ENCODE peak calls at places on chromosomes 16 and 17, in five cellular contexts. S, L, R, A and N are unnamed samples. For H3K4me1, the result is how much of the 10 kb centered on the place peaks cover.

GRCh38 chr17:42670925-42671657 is 5.7 kb downstream of the PLEKHH3 start:
- DNase-seq in S (no peak), L (no peak), R (no peak), A (no peak), N (no peak)

GRCh38 chr16:70717065-70717464 is 31.2 kb upstream of the MTSS2 start:
- DNase-seq in S (no peak), L (no peak), R (no peak), A (no peak), N (no peak)

GRCh38 chr17:40952675-40953074 is 14.1 kb downstream of the KRT39 start:
- DNase-seq in S (peak), L (no peak), R (no peak), A (no peak), N (peak)

GRCh38 chr16:88566158-88566557 is 4.0 kb upstream of the ZC3H18 start:
- DNase-seq in S (peak), L (no peak), R (no peak), A (peak), N (no peak)

GRCh38 chr17:21166599-21167265 is 40.0 kb downstream of the DHRS7B start:
- DNase-seq in S (peak), L (no peak), R (no peak), A (no peak), N (no peak)

GRCh38 chr16:67663151-67663876 is 2.6 kb downstream of the PARD6A start:
- DNase-seq in S (no peak), L (no peak), R (no peak), A (peak), N (no peak)

GRCh38 chr17:35890774-35891155 is 10.6 kb upstream of the CCL5 start:
- DNase-seq in S (no peak), L (no peak), R (no peak), A (no peak), N (no peak)

GRCh38 chr17:61140386-61140785 is 259.3 kb upstream of the TBX2 start:
- DNase-seq in S (no peak), L (no peak), R (no peak), A (no peak), N (no peak)

GRCh38 chr16:2475413-2476344 is 752 bp downstream of the TBC1D24 start:
- DNase-seq in S (no peak), L (no peak), R (peak), A (no peak), N (no peak)

GRCh38 chr16:87219287-87219909 is 97.8 kb downstream of the C16orf95 start:
- DNase-seq in S (no peak), L (no peak), R (no peak), A (no peak), N (no peak)

GRCh38 chr17:5561736-5562135 is 22.6 kb downstream of the NLRP1 start:
- DNase-seq in S (no peak), L (no peak), R (no peak), A (no peak), N (no peak)

GRCh38 chr17:77388384-77389306 is 247.9 kb downstream of the SEC14L1 start:
- DNase-seq in S (peak), L (peak), R (no peak), A (no peak), N (no peak)

GRCh38 chr16:11356573-11357331 is 11.5 kb downstream of the RMI2 start:
- DNase-seq in S (no peak), L (peak), R (peak), A (no peak), N (no peak)

GRCh38 chr16:48284772-48285409 is 37.6 kb upstream of the ABCC11 start:
- DNase-seq in S (no peak), L (no peak), R (no peak), A (no peak), N (no peak)

GRCh38 chr16:35743101-35743692 is 2283.8 kb downstream of the TP53TG3F start:
- DNase-seq in S (no peak), L (no peak), R (no peak), A (no peak), N (no peak)

GRCh38 chr17:17816240-17816814 is 20.5 kb downstream of the SREBF1 start:
- DNase-seq in S (no peak), L (no peak), R (no peak), A (no peak), N (no peak)

GRCh38 chr17:36463916-36464764 is 22.3 kb upstream of the ZNHIT3 start:
- DNase-seq in S (peak), L (peak), R (peak), A (peak), N (peak)

GRCh38 chr16:476039-476438 is 50.6 kb downstream of the RAB11FIP3 start:
- DNase-seq in S (no peak), L (no peak), R (no peak), A (no peak), N (no peak)

GRCh38 chr17:40097931-40098845 is 2.2 kb downstream of the NR1D1 start:
- DNase-seq in S (no peak), L (peak), R (no peak), A (no peak), N (peak)

GRCh38 chr17:63024716-63025115 is 58.7 kb downstream of the TANC2 start:
- DNase-seq in S (peak), L (no peak), R (no peak), A (no peak), N (no peak)

GRCh38 chr16:56340416-56340815 is 84.9 kb downstream of the AMFR start:
- DNase-seq in S (no peak), L (no peak), R (no peak), A (no peak), N (no peak)

GRCh38 chr16:12141073-12141472 is 164.5 kb downstream of the SNX29 start:
- DNase-seq in S (peak), L (no peak), R (no peak), A (no peak), N (no peak)

GRCh38 chr16:83652898-83653297 is 154.9 kb upstream of the HSBP1 start:
- DNase-seq in S (no peak), L (no peak), R (no peak), A (no peak), N (no peak)
- H3K4me1 ChIP-seq in S (under half), L (under half), R (under half), A (under half), N (under half)

GRCh38 chr17:66964930-66965800 is 658 bp downstream of the CACNG4 start:
- DNase-seq in S (no peak), L (no peak), R (peak), A (no peak), N (no peak)
- TF ChIP-seq EZH2 in S (peak), L (peak), R (no peak), A (no peak), N (peak)

DNA sequence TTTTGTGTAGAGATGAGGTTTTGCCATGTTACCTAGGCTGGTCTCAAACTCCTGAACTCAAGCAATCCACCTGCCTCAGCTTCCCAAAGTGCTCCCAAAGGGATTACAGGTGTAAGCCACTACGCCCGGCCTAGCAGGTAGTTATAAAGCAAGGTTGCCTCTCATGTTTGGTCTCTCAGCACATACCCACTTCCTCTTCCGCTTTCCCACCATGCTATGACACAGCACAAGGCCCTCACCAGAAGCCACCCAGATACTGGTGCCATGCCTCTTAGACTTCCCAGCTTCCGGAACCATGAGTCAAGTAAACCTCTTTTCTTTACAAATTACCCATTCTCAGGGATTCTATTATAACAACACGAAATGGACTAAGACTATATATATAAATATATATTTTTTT is 143.6 kb downstream of the COPRS start:
- DNase-seq in S (no peak), L (no peak), R (no peak), A (no peak), N (no peak)
- H2AFZ ChIP-seq in S (no peak), L (no peak), R (no peak), A (no peak), N (no peak)

GRCh38 chr17:1576500-1576899 is 13.9 kb upstream of the PITPNA start:
- DNase-seq in S (no peak), L (no peak), R (no peak), A (no peak), N (no peak)
- H3K4me1 ChIP-seq in S (under half), L (half or more), R (under half), A (under half), N (under half)

GRCh38 chr16:73066321-73066926 is 18.5 kb upstream of the ZFHX3 start:
- DNase-seq in S (no peak), L (no peak), R (no peak), A (no peak), N (no peak)

GRCh38 chr16:73067671-73068545 is 20.0 kb upstream of the ZFHX3 start:
- DNase-seq in S (no peak), L (no peak), R (no peak), A (no peak), N (no peak)

GRCh38 chr16:73069581-73070262 is 21.8 kb upstream of the ZFHX3 start:
- DNase-seq in S (no peak), L (no peak), R (no peak), A (no peak), N (no peak)

GRCh38 chr16:73066927-73067670 is 19.2 kb upstream of the ZFHX3 start:
- DNase-seq in S (no peak), L (no peak), R (no peak), A (no peak), N (no peak)

DNA sequence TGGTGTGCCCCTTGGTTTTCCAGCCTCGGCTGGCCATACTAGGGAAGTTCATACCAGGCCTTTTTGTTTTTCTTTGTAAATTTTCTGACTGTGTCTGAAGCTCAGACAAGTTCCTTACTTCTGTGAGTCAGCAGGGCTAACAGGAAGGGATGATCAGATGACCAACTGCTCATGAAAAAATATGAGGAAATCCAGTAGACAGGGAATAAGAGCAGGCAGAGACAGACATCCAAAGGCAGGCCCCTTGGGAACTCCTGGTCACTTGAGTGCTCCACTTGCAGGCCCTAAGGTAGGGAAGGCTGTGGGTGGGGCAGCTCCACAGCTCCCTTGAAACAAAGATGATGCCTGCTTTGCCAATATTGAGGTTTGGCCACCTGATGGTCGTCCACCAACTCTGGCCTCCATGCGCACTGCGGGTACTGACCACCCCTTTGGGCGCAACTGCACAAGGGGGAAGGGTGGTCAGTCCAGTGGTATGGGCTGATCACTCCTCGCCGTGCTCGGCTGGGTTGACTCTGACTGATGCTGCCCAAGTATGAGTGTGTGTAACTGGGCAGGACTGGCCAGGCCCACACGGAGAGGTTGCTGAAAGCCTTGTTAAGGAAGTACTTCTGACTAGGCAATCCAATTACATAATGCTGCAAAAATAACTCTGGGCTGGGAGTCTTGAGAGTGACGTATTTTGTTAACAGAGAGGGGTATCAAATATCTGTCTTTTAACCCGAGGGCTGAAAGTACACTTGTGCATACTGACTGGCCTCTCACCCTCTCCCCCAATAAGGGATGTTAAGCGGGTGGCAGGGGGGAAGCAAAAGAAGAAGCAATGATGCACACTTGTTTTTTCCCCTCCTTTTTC is 20.8 kb upstream of the ZFHX3 start:
- DNase-seq in S (peak), L (peak), R (no peak), A (no peak), N (no peak)
- TF ChIP-seq EZH2 in S (no peak), L (no peak), R (no peak), A (no peak), N (no peak)

DNA sequence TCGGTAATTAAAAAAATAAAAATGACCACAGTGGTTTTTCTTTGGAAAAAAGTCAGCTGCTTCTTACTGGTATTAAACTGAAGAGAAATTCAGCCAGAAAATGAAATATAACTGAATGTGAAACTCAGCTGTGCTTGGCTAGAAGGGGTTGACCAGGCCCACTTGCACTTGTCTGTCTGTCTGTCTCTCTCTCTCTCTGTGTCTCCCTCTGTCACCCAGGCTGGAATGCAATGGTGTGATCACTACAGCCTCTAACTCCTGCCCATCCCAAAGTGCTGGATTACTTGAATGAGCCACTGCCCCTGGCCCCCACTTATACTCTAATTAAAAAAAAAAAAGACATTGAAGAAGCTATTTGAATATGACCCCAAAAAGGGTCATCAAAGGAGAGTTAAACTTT is 17.3 kb upstream of the AKAP1 start:
- DNase-seq in S (no peak), L (no peak), R (no peak), A (no peak), N (no peak)
- H2AFZ ChIP-seq in S (no peak), L (peak), R (peak), A (peak), N (no peak)

DNA sequence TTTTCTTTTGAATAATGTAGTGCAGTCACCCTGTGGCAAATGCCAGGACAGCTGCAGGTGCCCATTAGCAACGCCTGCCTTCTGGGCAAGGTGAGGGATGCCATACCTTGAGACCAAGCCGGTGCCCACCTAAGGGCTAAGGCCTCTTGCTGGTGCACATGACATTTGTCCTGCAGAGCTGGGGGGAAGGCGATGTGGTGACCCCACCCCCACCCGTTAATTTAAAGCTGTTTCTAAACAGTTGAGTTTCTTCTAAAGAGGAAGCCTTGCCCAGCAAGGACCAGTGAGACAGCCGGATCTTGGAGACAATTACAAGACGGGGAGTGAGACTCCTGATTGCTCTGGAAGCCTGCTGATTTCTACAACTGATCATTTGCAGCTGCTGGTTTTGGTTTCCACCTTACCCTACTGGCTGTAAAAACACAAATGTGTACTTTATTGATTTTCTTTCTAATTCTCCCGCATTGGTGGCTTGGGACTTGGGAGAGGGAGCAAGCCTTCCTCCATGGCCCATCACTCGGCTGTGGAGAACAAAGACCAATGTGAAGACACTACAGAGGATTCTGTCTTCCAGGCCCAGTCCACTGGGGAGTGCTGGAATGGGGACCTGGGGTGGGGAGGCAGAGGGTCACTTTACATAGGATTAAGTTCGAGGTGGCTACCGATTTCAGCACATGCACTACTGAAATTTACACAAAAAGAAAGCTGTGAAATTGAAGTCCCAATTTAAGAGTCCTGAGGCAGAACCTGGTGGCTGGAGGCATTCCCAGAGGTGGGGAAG is 2.7 kb downstream of the CDK5R1 start:
- DNase-seq in S (no peak), L (no peak), R (no peak), A (no peak), N (no peak)
- H3K4me1 ChIP-seq in S (under half), L (under half), R (under half), A (under half), N (under half)